ENCODE peak calls at places on chromosomes 7 and 10, in four cellular contexts. R is CD8-positive, alpha-beta T cell; U is AG10803; L is fibroblast of pulmonary artery. B is an unnamed sample.

GRCh38 chr7:158077441-158077840 is 510.2 kb downstream of the PTPRN2 start:
- DNase-seq in U (no peak), L (no peak), R (no peak), B (no peak)

GRCh38 chr7:25087855-25088254 is 37.2 kb downstream of the CYCS start:
- DNase-seq in R (no peak), L (no peak), U (no peak), B (no peak)

GRCh38 chr10:13099144-13099665 is 758 bp upstream of the OPTN start:
- DNase-seq in L (peak; percentile 68), U (peak; percentile 74), R (peak; percentile 29), B (no peak)

GRCh38 chr7:151306374-151306773 is 35.2 kb upstream of the NUB1 start:
- DNase-seq in U (no peak), L (no peak), R (no peak), B (no peak)

GRCh38 chr7:146875222-146875785 is 758.7 kb downstream of the CNTNAP2 start:
- DNase-seq in L (no peak), U (no peak), R (no peak), B (no peak)

GRCh38 chr7:22346383-22347107 is 10.4 kb downstream of the RAPGEF5 start:
- DNase-seq in R (no peak), L (no peak), U (no peak), B (no peak)

GRCh38 chr7:143205560-143206293 is 16.1 kb upstream of the TAS2R40 start:
- DNase-seq in U (peak; percentile 9), L (peak; percentile 4), R (peak; percentile 3), B (no peak)

GRCh38 chr7:134865001-134865845 is 85.8 kb downstream of the CALD1 start:
- DNase-seq in U (peak; percentile 53), R (peak; percentile 8), L (peak; percentile 58), B (no peak)

GRCh38 chr10:51137741-51138529 is 63.6 kb downstream of the PRKG1 start:
- DNase-seq in L (peak; percentile 25), R (no peak), U (peak; percentile 90), B (peak; percentile 9)

GRCh38 chr7:99004216-99004615 is 125.9 kb downstream of the TRRAP start:
- DNase-seq in R (no peak), U (peak; percentile 88), L (peak; percentile 10), B (no peak)

GRCh38 chr7:136033413-136034031 is 56.4 kb upstream of the MTPN start:
- DNase-seq in L (no peak), U (no peak), R (no peak), B (no peak)

GRCh38 chr7:151904270-151904669 is 27.4 kb upstream of the PRKAG2 start:
- DNase-seq in L (no peak), R (no peak), U (no peak), B (no peak)

GRCh38 chr7:106269263-106269961 is 15.4 kb downstream of the NAMPT start:
- DNase-seq in R (no peak), U (no peak), L (peak; percentile 44), B (no peak)

GRCh38 chr10:133243593-133243992 is 5.9 kb downstream of the VENTX start:
- DNase-seq in R (no peak), L (no peak), U (no peak), B (no peak)

GRCh38 chr7:129958643-129959479 is 6.1 kb upstream of the UBE2H start:
- DNase-seq in R (no peak), L (peak; percentile 87), U (peak; percentile 48), B (no peak)

GRCh38 chr10:64846706-64847105 is 1325.5 kb downstream of the REEP3 start:
- DNase-seq in U (no peak), R (no peak), L (no peak), B (no peak)

GRCh38 chr7:1455241-1455939 is 3.9 kb downstream of the MICALL2 start:
- DNase-seq in L (no peak), U (no peak), R (no peak), B (no peak)

GRCh38 chr7:74092321-74092963 is 8.8 kb downstream of the LIMK1 start:
- DNase-seq in U (no peak), L (no peak), R (no peak), B (no peak)

GRCh38 chr10:124650820-124651401 is 93.3 kb downstream of the FAM53B start:
- DNase-seq in R (peak; percentile 66), U (no peak), L (no peak), B (no peak)

GRCh38 chr10:48996-49395 is at the start of gene TUBB8:
- DNase-seq in R (no peak), U (no peak), L (no peak), B (no peak)

GRCh38 chr10:75189266-75190096 is 21.1 kb upstream of the VDAC2 start:
- DNase-seq in U (no peak), L (no peak), R (no peak), B (no peak)

GRCh38 chr10:75197066-75197465 is 13.5 kb upstream of the VDAC2 start:
- DNase-seq in U (no peak), L (no peak), R (no peak), B (no peak)

GRCh38 chr10:75187961-75188426 is 22.6 kb upstream of the VDAC2 start:
- DNase-seq in R (peak; percentile 59), L (peak; percentile 79), U (peak; percentile 67), B (peak; percentile 44)

GRCh38 chr10:75195035-75195763 is 15.4 kb upstream of the VDAC2 start:
- DNase-seq in R (no peak), L (peak; percentile 41), U (peak; percentile 73), B (peak; percentile 46)

DNA sequence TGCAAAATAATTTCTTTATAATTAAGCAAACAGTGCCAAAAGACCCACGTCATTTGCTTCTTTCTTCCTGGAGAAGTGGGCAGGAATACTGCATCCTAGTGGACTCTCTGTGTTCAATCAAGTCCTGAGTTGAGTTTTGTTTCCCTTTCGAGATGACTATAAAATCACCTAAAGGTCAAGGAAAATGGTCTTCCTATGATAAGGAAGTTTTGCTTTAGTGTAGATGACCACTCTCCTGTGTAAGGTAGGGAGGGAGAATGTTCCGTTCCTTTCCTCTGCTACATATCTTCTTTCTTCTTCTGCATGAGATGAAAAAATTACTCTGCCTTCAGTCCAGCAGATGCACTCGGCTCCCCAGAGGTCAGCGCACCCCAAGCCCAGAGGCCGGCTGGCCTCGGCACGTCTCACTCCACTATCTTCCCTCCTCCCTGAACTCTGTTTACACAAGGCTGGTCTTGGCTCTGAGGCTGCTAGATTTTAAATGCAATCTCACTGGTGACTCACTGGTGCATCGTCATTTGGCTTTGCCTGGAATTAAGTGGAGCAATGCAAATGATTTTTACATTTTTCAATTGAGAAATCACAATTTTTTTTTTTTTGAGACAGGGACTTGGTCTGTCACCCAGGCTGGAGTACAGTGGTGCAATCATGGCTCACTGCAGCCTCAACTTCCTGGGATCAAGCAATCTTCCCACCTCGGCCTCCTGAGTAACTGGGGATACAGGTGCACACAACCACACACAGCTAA is 18.6 kb upstream of the VDAC2 start:
- DNase-seq in L (peak; percentile 96), R (no peak), U (peak; percentile 93), B (peak; percentile 64)
- H3K4me3 ChIP-seq in L (peak overlapping the region; percentile 17), R (no peak overlapping the region), U (peak overlapping the region; percentile 6), B (no peak overlapping the region)

DNA sequence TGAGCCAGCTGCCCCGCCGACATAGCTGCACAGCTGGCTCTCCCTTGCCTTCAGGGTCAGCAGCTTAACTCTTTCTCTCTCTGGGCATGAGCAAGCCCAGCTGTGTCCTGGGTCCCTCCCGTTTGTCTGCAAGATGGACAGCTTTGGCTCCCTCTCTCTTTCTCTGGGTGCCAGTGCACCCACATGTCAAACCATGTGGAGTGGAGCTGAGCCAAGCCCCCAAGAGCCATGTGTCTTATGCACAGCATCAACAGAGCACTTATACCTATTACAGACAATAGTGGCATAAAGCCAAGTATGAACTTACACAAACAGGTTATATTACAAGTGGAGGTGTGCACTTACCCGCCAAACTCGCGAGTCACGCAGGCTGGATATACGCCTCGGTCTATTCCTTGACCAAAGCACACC is 35.7 kb upstream of the MTPAP start:
- DNase-seq in U (peak; percentile 26), L (peak; percentile 39), R (no peak), B (no peak)
- TF ChIP-seq CTCF in U (peak; percentile 53), L (peak; percentile 38), R (peak; percentile 21), B (peak; percentile 38)

GRCh38 chr7:44881066-44881600 is 4.2 kb downstream of the PURB start:
- DNase-seq in R (no peak), L (peak; percentile 46), U (no peak), B (no peak)
- H3K4me3 ChIP-seq in R (no peak overlapping the region), L (peak overlapping the region; percentile 80), U (peak overlapping the region; percentile 83), B (peak overlapping the region; percentile 60)

DNA sequence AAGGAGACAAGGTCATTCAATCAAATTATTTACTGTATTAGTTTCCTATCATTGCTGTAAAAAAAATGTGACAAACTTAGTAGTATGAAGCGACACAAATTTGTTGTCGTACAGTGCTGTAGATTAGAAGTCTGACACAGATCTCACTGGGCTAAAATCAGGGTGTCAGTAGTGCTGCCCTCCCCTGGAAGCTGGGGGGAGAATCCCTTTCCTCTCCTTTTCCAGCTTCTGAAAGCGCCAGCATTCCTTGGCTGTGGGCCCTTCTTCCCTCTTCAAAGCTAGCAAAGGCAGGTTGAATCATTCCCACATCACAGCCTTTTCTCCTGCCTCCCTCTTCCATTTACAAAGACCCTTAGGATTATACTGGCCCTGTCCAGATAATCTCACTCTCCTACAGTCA is 28.0 kb downstream of the VPS41 start:
- DNase-seq in U (no peak), L (no peak), R (no peak), B (no peak)
- TF ChIP-seq CTCF in U (no peak), L (no peak), R (no peak), B (no peak)

B was measured in astrocyte of the cerebellum.